ENCODE peak calls at places on chromosome 4, in seven cellular contexts. A is K562, Y is HepG2, D is GM12878, V is endothelial cell of umbilical vein, G is HCT116, P is H1. B is an unnamed sample.

GRCh38 chr4:101251261-101251660 is 96.1 kb downstream of the PPP3CA start:
- DNase-seq in V (peak; percentile 58), A (no peak), P (no peak), Y (no peak), G (no peak), D (no peak), B (no peak)

GRCh38 chr4:114296126-114296525 is 302.5 kb upstream of the UGT8 start:
- DNase-seq in D (no peak), A (no peak), P (no peak), G (no peak), Y (no peak), V (no peak), B (no peak)

GRCh38 chr4:123649644-123650356 is 253.2 kb downstream of the SPRY1 start:
- DNase-seq in G (no peak), P (no peak), V (no peak), D (no peak), Y (peak; percentile 92), A (no peak), B (no peak)

GRCh38 chr4:52822583-52823477 is 39.3 kb upstream of the RASL11B start:
- DNase-seq in D (no peak), P (no peak), A (no peak), V (no peak), G (peak; percentile 41), Y (no peak), B (no peak)

GRCh38 chr4:120446051-120446567 is 379.5 kb upstream of the MAD2L1 start:
- DNase-seq in Y (no peak), V (no peak), G (no peak), D (no peak), P (no peak), A (no peak), B (no peak)

GRCh38 chr4:36054750-36055467 is 189.4 kb downstream of the ARAP2 start:
- DNase-seq in Y (no peak), P (no peak), V (no peak), A (no peak), D (no peak), G (no peak), B (no peak)

GRCh38 chr4:7909966-7910720 is 29.5 kb downstream of the AFAP1 start:
- DNase-seq in P (no peak), Y (no peak), D (no peak), A (no peak), V (no peak), G (no peak), B (no peak)

GRCh38 chr4:174362340-174362739 is 78.6 kb downstream of the CEP44 start:
- DNase-seq in G (no peak), Y (no peak), V (no peak), D (no peak), A (no peak), P (no peak), B (no peak)

GRCh38 chr4:117817316-117817715 is 217.0 kb upstream of the NDST3 start:
- DNase-seq in V (no peak), A (no peak), D (no peak), G (no peak), Y (no peak), P (no peak), B (no peak)

GRCh38 chr4:20538922-20539321 is 161.3 kb upstream of the PACRGL start:
- DNase-seq in D (no peak), G (no peak), V (no peak), A (no peak), P (no peak), Y (peak; percentile 47), B (no peak)

GRCh38 chr4:128477540-128477939 is 189.9 kb upstream of the PGRMC2 start:
- DNase-seq in V (no peak), P (no peak), Y (no peak), G (no peak), D (no peak), A (no peak), B (no peak)

GRCh38 chr4:174037631-174038030 is 245.8 kb downstream of the FBXO8 start:
- DNase-seq in G (no peak), P (no peak), D (no peak), Y (no peak), V (no peak), A (no peak), B (no peak)

GRCh38 chr4:148067307-148067916 is 335.5 kb downstream of the ARHGAP10 start:
- DNase-seq in G (no peak), D (no peak), Y (no peak), P (peak; percentile 38), V (peak; percentile 46), A (no peak), B (no peak)

GRCh38 chr4:189802884-189803283 is 137.8 kb upstream of the FRG1 start:
- DNase-seq in A (no peak), D (no peak), G (no peak), Y (no peak), V (no peak), P (peak; percentile 69), B (no peak)

GRCh38 chr4:112031712-112032328 is 113.4 kb upstream of the FAM241A start:
- DNase-seq in D (peak; percentile 13), G (peak; percentile 48), Y (peak; percentile 25), P (no peak), A (peak; percentile 38), V (peak; percentile 51), B (peak; percentile 61)

GRCh38 chr4:87530868-87531267 is 1.7 kb upstream of the SPARCL1 start:
- DNase-seq in G (no peak), P (no peak), Y (no peak), V (peak; percentile 55), D (no peak), A (no peak), B (no peak)

GRCh38 chr4:108058685-108059440 is 69.2 kb downstream of the HADH start:
- DNase-seq in G (peak; percentile 68), D (no peak), P (no peak), V (no peak), Y (peak; percentile 27), A (no peak), B (no peak)

GRCh38 chr4:19254476-19254875 is 997.2 kb upstream of the SLIT2 start:
- DNase-seq in G (no peak), V (no peak), A (no peak), P (no peak), D (no peak), Y (no peak), B (no peak)

GRCh38 chr4:169024762-169025161 is 14.7 kb upstream of the CBR4 start:
- DNase-seq in G (peak; percentile 15), V (peak; percentile 68), A (peak; percentile 29), Y (no peak), P (no peak), D (no peak), B (no peak)

GRCh38 chr4:174550541-174550940 is 28.3 kb upstream of the HPGD start:
- DNase-seq in P (no peak), Y (no peak), D (no peak), V (no peak), G (no peak), A (no peak), B (no peak)

GRCh38 chr4:3311489-3312171 is 18.8 kb downstream of the RGS12 start:
- DNase-seq in Y (no peak), D (no peak), V (no peak), A (no peak), P (no peak), G (no peak), B (no peak)

GRCh38 chr4:38210396-38211114 is 250.4 kb downstream of the PTTG2 start:
- DNase-seq in G (no peak), A (no peak), P (no peak), D (no peak), Y (no peak), V (peak; percentile 56), B (no peak)

GRCh38 chr4:104490770-104491395 is 3.8 kb downstream of the CXXC4 start:
- DNase-seq in Y (peak; percentile 17), D (no peak), A (peak; percentile 63), V (peak; percentile 39), G (no peak), P (peak; percentile 62), B (no peak)
- TF ChIP-seq EZH2 in Y (no peak), D (no peak), A (no peak), V (no peak), G (no peak), P (no peak), B (no peak)

DNA sequence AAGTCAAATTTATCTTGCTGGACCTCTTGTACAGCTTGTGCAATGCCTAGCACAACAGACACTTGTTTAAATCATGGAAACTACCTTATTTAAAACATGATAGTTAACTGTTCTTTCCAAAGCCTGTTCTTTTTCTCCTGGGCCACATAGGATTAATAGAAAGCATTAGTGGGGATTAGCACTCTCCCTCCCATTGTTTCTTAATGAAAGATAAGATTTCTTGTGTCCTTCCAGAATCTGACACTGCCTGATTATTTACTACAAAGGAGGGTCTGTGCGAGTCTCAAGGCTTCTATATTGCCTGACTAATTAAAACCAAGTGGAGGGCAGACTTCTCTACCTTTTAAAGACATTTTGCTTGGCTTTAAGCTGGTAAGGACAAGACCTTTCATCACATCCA is 8.5 kb upstream of the ELMOD2 start:
- DNase-seq in D (no peak), Y (no peak), G (no peak), A (no peak), V (no peak), P (no peak), B (no peak)
- TF ChIP-seq POLR2AphosphoS5 in D (no peak), Y (no peak), G (no peak), A (no peak), V (no peak), P (no peak), B (no peak)

GRCh38 chr4:139902328-139903217 is 237.0 kb downstream of the MGST2 start:
- DNase-seq in D (no peak), Y (no peak), A (no peak), V (no peak), G (no peak), P (no peak), B (no peak)
- H3K9ac ChIP-seq in D (no peak overlapping the region), Y (no peak overlapping the region), A (no peak overlapping the region), V (peak overlapping the region; percentile 10), G (no peak overlapping the region), P (no peak overlapping the region), B (no peak overlapping the region)

GRCh38 chr4:1052231-1052671 is 40.8 kb downstream of the FGFRL1 start:
- DNase-seq in G (no peak), D (no peak), Y (no peak), V (no peak), A (no peak), P (no peak), B (no peak)

GRCh38 chr4:1050486-1051213 is 39.2 kb downstream of the FGFRL1 start:
- DNase-seq in G (no peak), V (peak; percentile 50), D (no peak), Y (no peak), P (peak; percentile 93), A (peak; percentile 20), B (no peak)

GRCh38 chr4:1055721-1056590 is 44.5 kb downstream of the FGFRL1 start:
- DNase-seq in P (no peak), D (no peak), V (no peak), A (peak; percentile 69), Y (no peak), G (no peak), B (no peak)

GRCh38 chr4:1051472-1051871 is 40.0 kb downstream of the FGFRL1 start:
- DNase-seq in A (no peak), Y (no peak), V (no peak), D (no peak), G (no peak), P (no peak), B (no peak)

DNA sequence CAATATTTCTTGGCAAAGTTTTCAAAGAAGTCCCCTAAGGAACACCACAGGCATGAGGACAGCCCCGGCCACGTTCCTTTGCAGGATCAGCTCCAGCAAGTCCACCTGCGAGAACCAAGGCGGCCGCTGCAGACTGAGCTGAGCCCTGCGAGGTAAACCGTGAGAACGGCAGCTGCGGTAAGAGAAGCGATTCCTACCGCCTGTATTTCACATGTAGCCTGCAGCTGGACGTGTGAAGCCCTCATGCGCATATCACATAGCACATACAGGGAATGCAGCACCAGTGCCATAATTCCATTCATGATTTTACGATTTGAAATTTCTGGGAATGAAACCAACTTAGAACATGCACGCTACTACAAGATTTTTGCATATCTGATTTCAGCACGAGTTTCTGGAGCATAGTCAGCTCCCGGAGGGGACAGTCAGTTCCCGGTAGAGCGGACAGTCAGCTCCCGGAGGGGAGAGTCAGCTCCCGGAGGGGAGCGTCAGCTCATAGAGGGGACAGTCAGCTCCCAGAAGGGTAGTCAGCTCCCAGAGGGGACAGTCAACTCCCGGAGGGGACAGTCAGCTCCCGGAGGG is 41.7 kb downstream of the FGFRL1 start:
- DNase-seq in P (no peak), D (no peak), Y (no peak), A (no peak), V (no peak), G (no peak), B (no peak)
- TF ChIP-seq EZH2 in P (no peak), D (no peak), Y (no peak), A (no peak), V (no peak), G (no peak), B (no peak)

B was measured in SK-N-MC.